ENCODE peak calls at places on chromosomes 12 and 14, in ten cellular contexts. N, O, B, L, W, S, F, K, E and G are unnamed samples.

GRCh38 chr14:22973217-22974032 is 8.9 kb downstream of the AJUBA start:
- DNase-seq in N (no peak), O (no peak), B (peak), L (peak), W (no peak), S (peak), F (no peak), K (peak), E (no peak), G (no peak)

GRCh38 chr14:92560106-92560865 is 46.7 kb downstream of the RIN3 start:
- DNase-seq in N (no peak), O (no peak), B (no peak), L (peak), W (no peak), S (no peak), F (no peak), K (no peak), E (no peak), G (peak)

GRCh38 chr14:20866194-20866593 is 25.0 kb upstream of the RNASE3 start:
- DNase-seq in N (no peak), O (no peak), B (no peak), L (no peak), W (no peak), S (no peak), F (no peak), K (no peak), E (no peak), G (no peak)

GRCh38 chr12:113254298-113254697 is 33.0 kb downstream of the TPCN1 start:
- DNase-seq in N (no peak), O (no peak), B (no peak), L (no peak), W (no peak), S (no peak), F (no peak), K (no peak), E (no peak), G (no peak)

GRCh38 chr12:109937371-109937770 is 37.3 kb downstream of the TCHP start:
- DNase-seq in N (no peak), O (no peak), B (no peak), L (no peak), W (no peak), S (no peak), F (no peak), K (no peak), E (no peak), G (no peak)

GRCh38 chr12:108773798-108774788 is 42.8 kb upstream of the CORO1C start:
- DNase-seq in N (peak), O (peak), B (peak), L (no peak), W (peak), S (peak), F (no peak), K (peak), E (peak), G (no peak)

GRCh38 chr12:57473392-57473791 is 6.3 kb downstream of the ARHGAP9 start:
- DNase-seq in N (no peak), O (no peak), B (no peak), L (no peak), W (no peak), S (no peak), F (no peak), K (no peak), E (no peak), G (no peak)

GRCh38 chr14:30651934-30652333 is 29.8 kb downstream of the SCFD1 start:
- DNase-seq in N (no peak), O (no peak), B (no peak), L (no peak), W (no peak), S (no peak), F (no peak), K (no peak), E (no peak), G (no peak)

GRCh38 chr12:130783110-130783715 is 55.8 kb downstream of the STX2 start:
- DNase-seq in N (no peak), O (no peak), B (no peak), L (no peak), W (no peak), S (no peak), F (no peak), K (no peak), E (no peak), G (no peak)

GRCh38 chr12:62533755-62534107 is 67.1 kb downstream of the MON2 start:
- DNase-seq in N (no peak), O (no peak), B (no peak), L (no peak), W (no peak), S (no peak), F (no peak), K (no peak), E (no peak), G (no peak)

GRCh38 chr12:111643428-111643826 is 42.3 kb downstream of the BRAP start:
- DNase-seq in N (no peak), O (no peak), B (no peak), L (no peak), W (no peak), S (no peak), F (no peak), K (peak), E (no peak), G (no peak)

GRCh38 chr12:51887476-51888315 is at the start of gene ANKRD33:
- DNase-seq in N (no peak), O (no peak), B (no peak), L (no peak), W (no peak), S (no peak), F (peak), K (peak), E (no peak), G (no peak)

GRCh38 chr14:30227436-30227835 is 299.8 kb upstream of the PRKD1 start:
- DNase-seq in N (peak), O (no peak), B (no peak), L (no peak), W (peak), S (no peak), F (no peak), K (peak), E (no peak), G (no peak)

GRCh38 chr12:77833329-77833728 is 2.6 kb downstream of the NAV3 start:
- DNase-seq in N (no peak), O (no peak), B (no peak), L (no peak), W (no peak), S (peak), F (no peak), K (no peak), E (no peak), G (no peak)

GRCh38 chr12:57224973-57225679 is 4.4 kb upstream of the SHMT2 start:
- DNase-seq in N (peak), O (no peak), B (no peak), L (peak), W (no peak), S (no peak), F (no peak), K (no peak), E (no peak), G (peak)

GRCh38 chr12:78457951-78458350 is 406.6 kb upstream of the SYT1 start:
- DNase-seq in N (no peak), O (no peak), B (peak), L (no peak), W (no peak), S (no peak), F (no peak), K (peak), E (no peak), G (no peak)

GRCh38 chr14:72974661-72975060 is 48.4 kb downstream of the DCAF4 start:
- DNase-seq in N (no peak), O (no peak), B (no peak), L (no peak), W (no peak), S (no peak), F (no peak), K (no peak), E (no peak), G (no peak)

GRCh38 chr12:92756905-92757598 is 54.3 kb downstream of the PLEKHG7 start:
- DNase-seq in N (no peak), O (no peak), B (no peak), L (no peak), W (no peak), S (no peak), F (no peak), K (no peak), E (no peak), G (no peak)

GRCh38 chr12:105492591-105492990 is 162.1 kb downstream of the C12orf75 start:
- DNase-seq in N (no peak), O (no peak), B (no peak), L (no peak), W (no peak), S (no peak), F (no peak), K (peak), E (no peak), G (no peak)

GRCh38 chr14:70622111-70622712 is 19.5 kb upstream of the TTC9 start:
- DNase-seq in N (no peak), O (no peak), B (peak), L (peak), W (no peak), S (no peak), F (peak), K (peak), E (no peak), G (peak)

GRCh38 chr12:124687695-124688301 is 120.4 kb upstream of the NCOR2 start:
- DNase-seq in N (peak), O (peak), B (no peak), L (peak), W (peak), S (no peak), F (no peak), K (no peak), E (no peak), G (peak)

GRCh38 chr14:102063092-102063807 is 23.6 kb downstream of the HSP90AA1 start:
- DNase-seq in N (peak), O (peak), B (peak), L (peak), W (peak), S (peak), F (no peak), K (peak), E (peak), G (peak)

GRCh38 chr12:95805864-95806669 is 15.5 kb upstream of the NTN4 start:
- DNase-seq in N (no peak), O (no peak), B (peak), L (no peak), W (no peak), S (no peak), F (no peak), K (peak), E (peak), G (no peak)

GRCh38 chr12:121893901-121894540 is 5.4 kb downstream of the PSMD9 start:
- DNase-seq in N (no peak), O (no peak), B (peak), L (peak), W (peak), S (no peak), F (no peak), K (peak), E (no peak), G (no peak)

GRCh38 chr12:110093631-110094311 is 30.4 kb upstream of the IFT81 start:
- DNase-seq in N (no peak), O (no peak), B (no peak), L (no peak), W (no peak), S (no peak), F (no peak), K (no peak), E (no peak), G (no peak)

GRCh38 chr14:73059326-73059725 is 992 bp downstream of the RBM25 start:
- DNase-seq in N (no peak), O (peak), B (peak), L (no peak), W (no peak), S (no peak), F (no peak), K (peak), E (no peak), G (no peak)

GRCh38 chr12:119613319-119613936 is 19.9 kb downstream of the TMEM233 start:
- DNase-seq in N (no peak), O (no peak), B (peak), L (no peak), W (no peak), S (no peak), F (no peak), K (peak), E (no peak), G (no peak)

GRCh38 chr12:116126610-116127009 is 150.9 kb downstream of the MED13L start:
- DNase-seq in N (no peak), O (no peak), B (no peak), L (no peak), W (no peak), S (no peak), F (no peak), K (peak), E (no peak), G (no peak)

GRCh38 chr12:49867580-49868341 is 24.9 kb upstream of the BCDIN3D start:
- DNase-seq in N (no peak), O (peak), B (no peak), L (no peak), W (no peak), S (no peak), F (no peak), K (no peak), E (no peak), G (no peak)

GRCh38 chr12:13571035-13571434 is 374.5 kb downstream of the EMP1 start:
- DNase-seq in N (no peak), O (no peak), B (no peak), L (no peak), W (no peak), S (no peak), F (no peak), K (no peak), E (no peak), G (no peak)